ENCODE peak calls at places on chromosomes 2 and 18, in four cellular contexts. V, U, Q and X are unnamed samples.

GRCh38 chr2:17635007-17635406 is 94.5 kb downstream of the VSNL1 start:
- DNase-seq in U (no peak), Q (no peak), V (no peak), X (no peak)

GRCh38 chr2:110638976-110639695 is 38.7 kb downstream of the BUB1 start:
- DNase-seq in Q (no peak), U (no peak), V (no peak), X (no peak)

GRCh38 chr2:174342600-174343342 is 8.0 kb downstream of the SP9 start:
- DNase-seq in Q (no peak), V (no peak), U (no peak), X (no peak)

GRCh38 chr18:50075772-50076171 is 119.2 kb downstream of the MYO5B start:
- DNase-seq in Q (no peak), U (no peak), V (peak; percentile 38), X (no peak)

GRCh38 chr2:38652431-38653273 is 13.3 kb upstream of the GALM start:
- DNase-seq in U (no peak), Q (peak; percentile 73), V (no peak), X (no peak)

GRCh38 chr2:48315847-48316194 is 214.1 kb upstream of the STON1 start:
- DNase-seq in U (peak; percentile 39), Q (peak; percentile 12), V (peak; percentile 52), X (no peak)

GRCh38 chr2:105875241-105875640 is 130.5 kb downstream of the NCK2 start:
- DNase-seq in V (peak; percentile 36), Q (no peak), U (no peak), X (no peak)

GRCh38 chr2:26715528-26716270 is 23.2 kb downstream of the KCNK3 start:
- DNase-seq in Q (no peak), U (no peak), V (no peak), X (no peak)

GRCh38 chr2:69563021-69563420 is 80.5 kb downstream of the AAK1 start:
- DNase-seq in V (no peak), U (no peak), Q (no peak), X (no peak)

GRCh38 chr18:30334781-30335180 is 707.8 kb downstream of the DSC3 start:
- DNase-seq in V (no peak), Q (no peak), U (no peak), X (no peak)

GRCh38 chr2:15588329-15588919 is 3.2 kb upstream of the DDX1 start:
- DNase-seq in V (peak; percentile 67), Q (peak; percentile 75), U (peak; percentile 78), X (no peak)

DNA sequence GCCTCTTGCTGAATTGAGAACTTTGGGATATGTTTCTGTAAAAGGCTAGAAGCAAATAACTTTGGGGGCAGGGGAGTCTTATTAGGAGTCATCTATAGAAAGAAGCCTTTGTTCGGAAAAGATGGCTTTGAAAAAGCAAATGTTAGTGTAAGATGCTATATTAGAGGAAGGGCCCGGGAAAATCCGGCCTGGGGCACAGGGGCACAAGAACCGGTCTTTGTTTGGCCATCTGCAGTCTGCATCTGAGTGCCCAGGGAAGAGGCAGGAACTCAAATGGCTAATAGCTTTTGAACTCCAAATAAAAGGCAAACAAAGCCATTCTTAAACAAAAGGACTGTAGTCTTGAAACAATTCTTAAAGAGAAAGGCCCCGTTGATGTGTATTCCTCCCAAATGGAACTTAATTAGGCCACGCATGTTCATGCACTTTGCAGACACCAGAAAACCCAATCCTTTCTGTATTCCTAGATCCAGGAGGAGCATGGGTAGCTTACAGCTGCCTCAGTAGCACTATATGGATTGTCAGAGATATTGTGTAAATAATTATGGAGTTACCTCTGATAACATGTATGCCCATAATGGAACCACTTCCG is 180.1 kb upstream of the ARL4C start:
- DNase-seq in U (no peak), Q (no peak), V (peak; percentile 94), X (no peak)
- TF ChIP-seq JUND in U (no peak), Q (no peak), V (no peak), X (no peak)

GRCh38 chr18:26702023-26702422 is 153.7 kb upstream of the KCTD1 start:
- DNase-seq in Q (no peak), V (no peak), U (no peak), X (no peak)
- TF ChIP-seq MXI1 in Q (no peak), V (no peak), U (no peak), X (no peak)

GRCh38 chr2:197146995-197147394 is 163.6 kb downstream of the ANKRD44 start:
- DNase-seq in Q (no peak), U (no peak), V (no peak), X (no peak)

GRCh38 chr2:197148401-197148800 is 162.2 kb downstream of the ANKRD44 start:
- DNase-seq in V (no peak), Q (no peak), U (peak; percentile 76), X (no peak)

GRCh38 chr2:197144183-197144582 is 166.4 kb downstream of the ANKRD44 start:
- DNase-seq in Q (no peak), V (no peak), U (no peak), X (no peak)

GRCh38 chr2:197147942-197148341 is 162.6 kb downstream of the ANKRD44 start:
- DNase-seq in U (peak; percentile 52), V (no peak), Q (no peak), X (no peak)

GRCh38 chr2:197145471-197146056 is 165.0 kb downstream of the ANKRD44 start:
- DNase-seq in U (no peak), Q (no peak), V (no peak), X (peak; percentile 89)
- TF ChIP-seq JUND in U (no peak), Q (no peak), V (no peak), X (no peak)

GRCh38 chr2:180077295-180077906 is 70.3 kb upstream of the CWC22 start:
- DNase-seq in V (peak; percentile 5), U (peak; percentile 24), Q (peak; percentile 13), X (no peak)
- TF ChIP-seq MXI1 in V (no peak), U (no peak), Q (no peak), X (no peak)

GRCh38 chr2:46937457-46937856 is 21.9 kb upstream of the MCFD2 start:
- DNase-seq in U (no peak), Q (no peak), V (no peak), X (no peak)
- TF ChIP-seq JUND in U (no peak), Q (no peak), V (no peak), X (no peak)

GRCh38 chr2:199833525-199833924 is 17.5 kb downstream of the FTCDNL1 start:
- DNase-seq in V (no peak), U (no peak), Q (no peak), X (no peak)

GRCh38 chr2:199841409-199841808 is 9.6 kb downstream of the FTCDNL1 start:
- DNase-seq in Q (no peak), U (no peak), V (no peak), X (no peak)

GRCh38 chr2:199842631-199843030 is 8.4 kb downstream of the FTCDNL1 start:
- DNase-seq in V (no peak), U (no peak), Q (no peak), X (no peak)

DNA sequence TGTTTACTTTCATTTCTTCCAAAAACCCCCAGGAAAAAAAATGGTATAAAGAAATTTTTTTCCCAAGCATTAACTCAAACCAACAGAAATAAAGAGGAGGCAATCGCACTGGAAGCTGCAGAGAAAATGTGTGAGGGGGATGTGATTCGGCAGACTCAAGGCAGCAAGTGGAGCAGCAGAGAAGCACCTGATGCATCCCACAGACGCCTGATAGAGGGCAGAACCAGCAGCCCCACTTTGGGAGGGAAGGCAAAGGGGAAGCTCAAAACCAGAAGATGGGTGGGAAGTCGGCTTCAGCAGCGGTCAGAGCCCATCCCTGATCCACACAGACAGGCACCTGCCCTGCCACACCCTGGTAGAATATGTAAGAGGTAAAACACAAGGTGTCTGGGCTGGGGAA is 12.6 kb downstream of the FTCDNL1 start:
- DNase-seq in U (no peak), Q (no peak), V (no peak), X (no peak)
- TF ChIP-seq MXI1 in U (no peak), Q (no peak), V (no peak), X (no peak)

GRCh38 chr18:46322411-46322891 is 218.3 kb downstream of the HAUS1 start:
- DNase-seq in U (no peak), V (no peak), Q (no peak), X (no peak)

GRCh38 chr18:46319793-46320192 is 215.6 kb downstream of the HAUS1 start:
- DNase-seq in V (no peak), Q (no peak), U (no peak), X (no peak)

GRCh38 chr18:46320297-46320696 is 216.1 kb downstream of the HAUS1 start:
- DNase-seq in Q (peak; percentile 17), V (no peak), U (no peak), X (no peak)

GRCh38 chr18:46321954-46322353 is 217.8 kb downstream of the HAUS1 start:
- DNase-seq in U (no peak), V (no peak), Q (no peak), X (no peak)

DNA sequence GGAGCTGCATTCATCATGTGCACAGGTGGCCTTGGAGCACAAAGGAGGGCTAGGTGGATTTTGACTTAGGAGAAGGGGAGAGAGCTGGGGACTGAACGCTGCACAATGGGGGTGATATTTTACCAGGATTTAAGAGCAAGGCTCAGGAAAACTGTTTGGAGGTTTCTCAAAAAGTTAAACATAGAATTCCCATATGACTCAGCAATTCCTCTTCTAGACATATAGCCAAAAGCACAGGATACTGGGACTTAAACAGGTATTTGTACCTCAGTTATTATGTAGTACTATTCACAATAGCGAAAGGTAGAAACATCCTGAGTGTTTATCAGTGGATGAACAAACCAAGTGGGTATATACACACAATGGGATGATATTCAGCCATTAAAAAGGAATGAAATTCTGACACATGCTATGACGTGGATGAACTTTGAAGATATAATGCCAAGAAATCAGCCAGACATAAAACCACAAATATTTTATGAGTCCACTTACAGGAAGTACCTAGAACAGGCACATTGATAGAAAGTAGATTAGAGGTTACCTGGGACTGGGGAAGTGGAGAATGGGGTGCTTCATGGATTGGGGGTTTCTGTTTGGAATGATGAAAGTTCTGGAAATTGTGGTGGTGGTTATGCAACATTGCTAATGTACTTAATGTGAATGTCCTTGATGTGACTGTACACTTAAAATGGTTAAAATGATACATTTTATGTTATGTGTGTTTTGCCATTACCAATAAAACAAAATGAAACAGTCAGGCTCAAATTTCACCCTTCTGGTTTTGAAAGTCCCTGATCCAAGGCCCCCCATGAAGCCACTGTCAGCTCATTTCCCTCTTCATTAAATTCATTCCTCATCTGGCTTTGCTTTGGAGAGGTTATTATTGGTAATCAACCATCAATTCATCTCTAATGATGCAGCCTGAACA is 217.0 kb downstream of the HAUS1 start:
- DNase-seq in V (no peak), U (no peak), Q (no peak), X (no peak)
- TF ChIP-seq JUND in V (no peak), U (no peak), Q (no peak), X (no peak)

DNA sequence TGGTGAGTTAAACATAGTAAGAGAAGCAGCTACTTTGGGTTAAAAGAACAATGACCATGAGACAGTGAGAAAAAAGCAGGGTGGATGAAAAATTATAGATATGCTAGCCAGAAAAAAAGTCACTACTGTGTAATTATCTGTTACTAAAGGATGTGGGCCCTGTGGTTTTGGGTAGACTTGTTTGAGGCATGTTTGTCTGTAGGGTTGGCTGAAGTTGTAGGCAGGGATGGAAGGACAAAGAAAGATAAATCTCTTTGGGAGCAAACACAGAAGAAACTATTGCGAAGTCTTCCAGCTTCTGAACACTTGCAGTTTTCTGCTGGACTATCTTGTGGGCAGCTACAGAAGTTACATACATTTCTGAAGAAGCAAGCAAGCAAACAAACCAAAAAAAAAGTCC is 28.2 kb downstream of the RND3 start:
- DNase-seq in U (no peak), Q (no peak), V (no peak), X (no peak)
- TF ChIP-seq MXI1 in U (no peak), Q (no peak), V (no peak), X (no peak)

DNA sequence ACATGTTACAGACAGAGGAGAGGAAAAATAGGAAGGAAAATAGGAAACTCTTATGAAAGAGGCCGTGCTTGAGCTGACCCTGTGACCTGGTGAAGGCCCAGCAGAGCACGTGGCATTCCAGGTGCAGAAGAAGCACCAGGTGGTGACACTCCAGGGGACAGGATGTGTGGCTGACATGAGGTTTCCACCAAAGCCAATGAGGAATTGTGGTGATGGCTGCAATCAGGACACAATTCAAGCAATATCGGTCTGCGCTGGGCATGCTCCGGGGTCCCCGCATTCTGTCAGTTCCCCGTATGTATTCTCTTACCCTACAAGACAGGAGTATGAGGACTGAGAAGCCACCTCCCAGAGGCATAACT is 504.2 kb downstream of the EIPR1 start:
- DNase-seq in Q (no peak), V (no peak), U (no peak), X (no peak)
- TF ChIP-seq JUND in Q (no peak), V (no peak), U (no peak), X (no peak)